ENCODE peak calls at places on chromosomes 7 and 10, in nine cellular contexts. O is skeletal muscle cell; P is right cardiac atrium; B is stimulated activated CD8-positive, alpha-beta memory T cell treated with anti-CD3 and anti-CD28 coated beads, Interleukin-2, amount 100 ng/mL, for 1 hour; G is NCI-H226; A is GM13976; X is EH; E is glutamatergic neuron; T is renal cortical epithelial cell. N is an unnamed sample.

GRCh38 chr7:82419200-82419599 is 24.4 kb downstream of the CACNA2D1 start:
- DNase-seq in E (no peak), X (no peak), P (peak), O (no peak), T (peak), G (no peak), B (no peak), A (no peak), N (no peak)

GRCh38 chr10:50242777-50243176 is 8.5 kb downstream of the ASAH2 start:
- DNase-seq in B (no peak), G (no peak), P (no peak), X (no peak), A (no peak), E (no peak), O (no peak), T (no peak), N (no peak)

GRCh38 chr7:30163231-30163894 is 28.6 kb downstream of the MTURN start:
- DNase-seq in T (no peak), A (no peak), P (peak), E (no peak), B (no peak), O (no peak), G (no peak), X (no peak), N (no peak)

GRCh38 chr7:84364708-84365107 is 170.1 kb upstream of the SEMA3A start:
- DNase-seq in A (no peak), X (peak), O (peak), E (no peak), P (no peak), T (peak), B (no peak), G (no peak), N (no peak)

GRCh38 chr7:30596721-30597120 is 2.0 kb downstream of the GARS1 start:
- DNase-seq in P (no peak), G (no peak), B (no peak), T (no peak), A (no peak), E (no peak), O (no peak), X (peak), N (no peak)

GRCh38 chr10:43211431-43212042 is 55.3 kb downstream of the RASGEF1A start:
- DNase-seq in A (no peak), O (no peak), G (no peak), P (peak), E (peak), B (no peak), T (no peak), X (no peak), N (no peak)

GRCh38 chr7:25995216-25995615 is 156.8 kb upstream of the NFE2L3 start:
- DNase-seq in G (no peak), T (no peak), E (no peak), O (no peak), B (no peak), X (no peak), P (no peak), A (no peak), N (no peak)

GRCh38 chr7:140316165-140316661 is 82.1 kb downstream of the SLC37A3 start:
- DNase-seq in O (peak), P (peak), B (no peak), A (no peak), G (peak), X (peak), E (no peak), T (peak), N (peak)

GRCh38 chr10:34526758-34527730 is 288.1 kb downstream of the PARD3 start:
- DNase-seq in A (no peak), T (peak), G (peak), X (peak), P (no peak), B (no peak), E (no peak), O (peak), N (peak)

GRCh38 chr10:36048236-36048635 is 406.1 kb upstream of the FZD8 start:
- DNase-seq in X (peak), B (no peak), T (peak), G (no peak), O (no peak), E (no peak), A (no peak), P (no peak), N (no peak)

GRCh38 chr7:7524121-7524520 is 11.6 kb downstream of the COL28A1 start:
- DNase-seq in B (no peak), G (no peak), O (peak), P (no peak), X (no peak), E (no peak), A (no peak), T (no peak), N (no peak)

GRCh38 chr10:4663162-4663992 is 162.6 kb upstream of the AKR1E2 start:
- DNase-seq in B (no peak), G (peak), O (peak), A (peak), P (no peak), E (no peak), X (peak), T (peak), N (peak)

GRCh38 chr10:73812662-73813061 is 1.3 kb upstream of the NDST2 start:
- DNase-seq in T (no peak), X (no peak), B (no peak), G (no peak), O (no peak), A (no peak), P (no peak), E (no peak), N (no peak)

GRCh38 chr7:30789334-30789711 is 18.1 kb downstream of the MINDY4 start:
- DNase-seq in X (peak), P (no peak), B (no peak), A (no peak), G (peak), T (peak), E (no peak), O (peak), N (peak)

GRCh38 chr7:46545790-46546189 is 624.7 kb upstream of the IGFBP3 start:
- DNase-seq in B (no peak), P (no peak), A (no peak), T (peak), G (peak), O (peak), E (no peak), X (peak), N (peak)

GRCh38 chr10:45373003-45373782 is 823 bp upstream of the ALOX5 start:
- DNase-seq in B (no peak), O (no peak), A (peak), E (peak), P (peak), T (no peak), G (no peak), X (no peak), N (no peak)

GRCh38 chr7:154868901-154869300 is 134.0 kb downstream of the PAXIP1 start:
- DNase-seq in X (no peak), E (no peak), B (no peak), O (no peak), T (no peak), P (no peak), G (no peak), A (no peak), N (no peak)

GRCh38 chr10:73433538-73433867 is at the start of gene MSS51:
- DNase-seq in G (no peak), B (no peak), E (no peak), P (no peak), O (no peak), T (no peak), X (no peak), A (no peak), N (no peak)

GRCh38 chr7:2527505-2528464 is 8.2 kb downstream of the LFNG start:
- DNase-seq in T (peak), B (no peak), X (peak), G (peak), A (no peak), O (no peak), E (peak), P (peak), N (no peak)